ENCODE peak calls at places on chromosomes 11 and 22, in six cellular contexts. One of them, this sample, is unnamed.

GRCh38 chr11:72676874-72677341 is 2.7 kb upstream of the PDE2A start:
- DNase-seq in pancreas: peak; percentile 63
- DNase-seq in CD8-positive, alpha-beta T cell: peak; percentile 72
- DNase-seq in tibial nerve: peak; percentile 30
- DNase-seq in neuronal stem cell: peak; percentile 76
- DNase-seq in suprapubic skin: no peak
- DNase-seq in this sample: peak; percentile 59

GRCh38 chr11:71246559-71246958 is 5.8 kb downstream of the SHANK2 start:
- DNase-seq in pancreas: no peak
- DNase-seq in CD8-positive, alpha-beta T cell: no peak
- DNase-seq in tibial nerve: no peak
- DNase-seq in neuronal stem cell: no peak
- DNase-seq in suprapubic skin: peak; percentile 20
- DNase-seq in this sample: no peak

GRCh38 chr11:65576232-65576866 is 496 bp downstream of the EHBP1L1 start:
- DNase-seq in pancreas: no peak
- DNase-seq in CD8-positive, alpha-beta T cell: no peak
- DNase-seq in tibial nerve: no peak
- DNase-seq in neuronal stem cell: no peak
- DNase-seq in suprapubic skin: no peak
- DNase-seq in this sample: no peak

GRCh38 chr11:10293423-10294288 is at the start of gene SBF2:
- DNase-seq in pancreas: peak; percentile 80
- DNase-seq in CD8-positive, alpha-beta T cell: peak; percentile 81
- DNase-seq in tibial nerve: peak; percentile 68
- DNase-seq in neuronal stem cell: peak; percentile 91
- DNase-seq in suprapubic skin: peak; percentile 90
- DNase-seq in this sample: peak; percentile 75

GRCh38 chr11:2885676-2886081 is at the start of gene CDKN1C:
- DNase-seq in pancreas: peak; percentile 81
- DNase-seq in CD8-positive, alpha-beta T cell: peak; percentile 84
- DNase-seq in tibial nerve: peak; percentile 91
- DNase-seq in neuronal stem cell: peak; percentile 91
- DNase-seq in suprapubic skin: peak; percentile 94
- DNase-seq in this sample: peak; percentile 79

GRCh38 chr11:43222215-43222614 is 89.6 kb upstream of the API5 start:
- DNase-seq in pancreas: no peak
- DNase-seq in CD8-positive, alpha-beta T cell: no peak
- DNase-seq in tibial nerve: no peak
- DNase-seq in neuronal stem cell: no peak
- DNase-seq in suprapubic skin: no peak
- DNase-seq in this sample: no peak

GRCh38 chr11:27388001-27388400 is 25.0 kb upstream of the CCDC34 start:
- DNase-seq in pancreas: no peak
- DNase-seq in CD8-positive, alpha-beta T cell: no peak
- DNase-seq in tibial nerve: no peak
- DNase-seq in neuronal stem cell: no peak
- DNase-seq in suprapubic skin: no peak
- DNase-seq in this sample: no peak

GRCh38 chr11:118853693-118854092 is 30.0 kb upstream of the CXCR5 start:
- DNase-seq in pancreas: no peak
- DNase-seq in CD8-positive, alpha-beta T cell: no peak
- DNase-seq in tibial nerve: no peak
- DNase-seq in neuronal stem cell: no peak
- DNase-seq in suprapubic skin: no peak
- DNase-seq in this sample: no peak

GRCh38 chr11:111718436-111719325 is 47.5 kb downstream of the PPP2R1B start:
- DNase-seq in pancreas: no peak
- DNase-seq in CD8-positive, alpha-beta T cell: no peak
- DNase-seq in tibial nerve: no peak
- DNase-seq in neuronal stem cell: no peak
- DNase-seq in suprapubic skin: no peak
- DNase-seq in this sample: no peak

GRCh38 chr11:42524534-42525227 is 787.1 kb upstream of the API5 start:
- DNase-seq in pancreas: peak; percentile 25
- DNase-seq in CD8-positive, alpha-beta T cell: no peak
- DNase-seq in tibial nerve: no peak
- DNase-seq in neuronal stem cell: peak; percentile 80
- DNase-seq in suprapubic skin: no peak
- DNase-seq in this sample: no peak

GRCh38 chr11:65918211-65919150 is at the start of gene C11orf68:
- DNase-seq in pancreas: peak; percentile 59
- DNase-seq in CD8-positive, alpha-beta T cell: no peak
- DNase-seq in tibial nerve: no peak
- DNase-seq in neuronal stem cell: no peak
- DNase-seq in suprapubic skin: peak; percentile 81
- DNase-seq in this sample: no peak

GRCh38 chr11:3860360-3860759 is 4.9 kb downstream of the STIM1 start:
- DNase-seq in pancreas: no peak
- DNase-seq in CD8-positive, alpha-beta T cell: peak; percentile 38
- DNase-seq in tibial nerve: no peak
- DNase-seq in neuronal stem cell: no peak
- DNase-seq in suprapubic skin: no peak
- DNase-seq in this sample: no peak

GRCh38 chr11:14202263-14203173 is 156.5 kb downstream of the RRAS2 start:
- DNase-seq in pancreas: no peak
- DNase-seq in CD8-positive, alpha-beta T cell: no peak
- DNase-seq in tibial nerve: no peak
- DNase-seq in neuronal stem cell: no peak
- DNase-seq in suprapubic skin: no peak
- DNase-seq in this sample: peak; percentile 12

DNA sequence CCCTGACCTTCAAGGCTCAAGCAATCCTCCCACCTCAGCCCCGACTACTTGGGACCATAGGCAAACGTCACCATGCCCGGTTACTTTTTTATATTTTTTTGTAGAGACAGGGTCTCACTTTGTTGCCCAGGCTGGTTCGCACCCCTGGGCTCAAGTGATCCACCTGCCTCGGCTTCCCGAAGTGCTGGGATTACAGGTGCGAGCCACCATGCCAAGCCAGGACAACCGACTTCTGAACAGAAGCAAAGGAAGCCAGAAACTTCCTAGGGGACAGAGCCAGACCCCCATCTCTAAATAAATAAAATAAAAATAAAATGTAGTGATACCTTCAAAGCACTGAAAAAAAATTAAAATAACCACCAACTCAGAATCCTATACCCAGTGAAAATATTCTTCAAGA is 26.4 kb downstream of the C11orf58 start:
- DNase-seq in pancreas: no peak
- DNase-seq in CD8-positive, alpha-beta T cell: no peak
- DNase-seq in tibial nerve: no peak
- DNase-seq in neuronal stem cell: no peak
- DNase-seq in suprapubic skin: no peak
- DNase-seq in this sample: no peak
- H3K4me3 ChIP-seq in pancreas: no peak overlapping the region
- H3K4me3 ChIP-seq in CD8-positive, alpha-beta T cell: no peak overlapping the region
- H3K4me3 ChIP-seq in tibial nerve: no peak overlapping the region
- H3K4me3 ChIP-seq in neuronal stem cell: no peak overlapping the region
- H3K4me3 ChIP-seq in suprapubic skin: no peak overlapping the region
- H3K4me3 ChIP-seq in this sample: no peak overlapping the region

GRCh38 chr11:69086152-69086551 is 37.4 kb downstream of the TPCN2 start:
- DNase-seq in pancreas: no peak
- DNase-seq in CD8-positive, alpha-beta T cell: peak; percentile 10
- DNase-seq in tibial nerve: no peak
- DNase-seq in neuronal stem cell: no peak
- DNase-seq in suprapubic skin: no peak
- DNase-seq in this sample: no peak
- H3K27me3 ChIP-seq in pancreas: no peaks in the 10 kb centered on the region
- H3K27me3 ChIP-seq in CD8-positive, alpha-beta T cell: no peaks in the 10 kb centered on the region
- H3K27me3 ChIP-seq in tibial nerve: no peaks in the 10 kb centered on the region
- H3K27me3 ChIP-seq in neuronal stem cell: no peaks in the 10 kb centered on the region
- H3K27me3 ChIP-seq in suprapubic skin: no peaks in the 10 kb centered on the region
- H3K27me3 ChIP-seq in this sample: no peaks in the 10 kb centered on the region

GRCh38 chr11:125062931-125063428 is at the start of gene SLC37A2:
- DNase-seq in pancreas: peak; percentile 68
- DNase-seq in CD8-positive, alpha-beta T cell: peak; percentile 51
- DNase-seq in tibial nerve: peak; percentile 37
- DNase-seq in neuronal stem cell: peak; percentile 62
- DNase-seq in suprapubic skin: peak; percentile 82
- DNase-seq in this sample: peak; percentile 85
- H3K4me3 ChIP-seq in pancreas: peak within 1 kb of the TSS; percentile 49
- H3K4me3 ChIP-seq in CD8-positive, alpha-beta T cell: peak within 1 kb of the TSS; percentile 51
- H3K4me3 ChIP-seq in tibial nerve: peak within 1 kb of the TSS; percentile 53
- H3K4me3 ChIP-seq in neuronal stem cell: peak within 1 kb of the TSS; percentile 56
- H3K4me3 ChIP-seq in suprapubic skin: peak within 1 kb of the TSS; percentile 74
- H3K4me3 ChIP-seq in this sample: peak within 1 kb of the TSS; percentile 66

GRCh38 chr22:25970996-25971811 is 198.1 kb upstream of the SEZ6L start:
- DNase-seq in pancreas: no peak
- DNase-seq in CD8-positive, alpha-beta T cell: no peak
- DNase-seq in tibial nerve: no peak
- DNase-seq in neuronal stem cell: no peak
- DNase-seq in suprapubic skin: no peak
- DNase-seq in this sample: no peak
- H3K27me3 ChIP-seq in pancreas: peaks cover 4% of the 10 kb centered on the region
- H3K27me3 ChIP-seq in CD8-positive, alpha-beta T cell: no peaks in the 10 kb centered on the region
- H3K27me3 ChIP-seq in tibial nerve: no peaks in the 10 kb centered on the region
- H3K27me3 ChIP-seq in neuronal stem cell: no peaks in the 10 kb centered on the region
- H3K27me3 ChIP-seq in suprapubic skin: peaks cover 27% of the 10 kb centered on the region
- H3K27me3 ChIP-seq in this sample: no peaks in the 10 kb centered on the region

This sample was measured in GM06990.